ENCODE peak calls at places on chromosomes 2 and 18, in five cellular contexts. K is heart left ventricle, H is upper lobe of left lung, Y is transverse colon, P is right lobe of liver. F is an unnamed sample. For H3K36me3, the result is how much of the 10 kb centered on the place peaks cover.

GRCh38 chr2:157182834-157183396 is 74.6 kb upstream of the GALNT5 start:
- DNase-seq in P (no peak), K (no peak), H (no peak), Y (no peak), F (no peak)

GRCh38 chr2:148042219-148042618 is 21.3 kb downstream of the MBD5 start:
- DNase-seq in P (no peak), Y (no peak), K (no peak), H (no peak), F (no peak)

GRCh38 chr2:232674491-232674890 is 22.6 kb upstream of the GIGYF2 start:
- DNase-seq in H (no peak), P (no peak), Y (no peak), K (no peak), F (no peak)

GRCh38 chr2:103873719-103874359 is 980.1 kb upstream of the POU3F3 start:
- DNase-seq in P (no peak), Y (no peak), H (no peak), K (no peak), F (no peak)

GRCh38 chr18:48922801-48923730 is 27.7 kb downstream of the SMAD7 start:
- DNase-seq in Y (peak), H (peak), K (no peak), P (peak), F (peak)

GRCh38 chr2:233064526-233065199 is 4.5 kb downstream of the INPP5D start:
- DNase-seq in P (peak), H (no peak), Y (no peak), K (no peak), F (peak)

GRCh38 chr2:240955306-240956101 is 42.9 kb upstream of the SNED1 start:
- DNase-seq in H (no peak), P (no peak), Y (no peak), K (no peak), F (no peak)

GRCh38 chr2:23788100-23788499 is 138.8 kb downstream of the ATAD2B start:
- DNase-seq in P (no peak), H (no peak), Y (no peak), K (no peak), F (no peak)

GRCh38 chr2:15844099-15844801 is 96.1 kb upstream of the MYCN start:
- DNase-seq in K (no peak), P (no peak), H (no peak), Y (no peak), F (no peak)

GRCh38 chr2:21757805-21758204 is 634.0 kb downstream of the TDRD15 start:
- DNase-seq in P (no peak), H (no peak), K (peak), Y (no peak), F (no peak)

GRCh38 chr2:227939271-227940027 is 68.0 kb downstream of the DAW1 start:
- DNase-seq in K (peak), H (no peak), P (no peak), Y (no peak), F (no peak)

GRCh38 chr18:56333846-56334245 is 304.5 kb downstream of the TXNL1 start:
- DNase-seq in H (no peak), P (no peak), Y (no peak), K (no peak), F (no peak)

GRCh38 chr18:79521806-79522205 is 126.1 kb downstream of the NFATC1 start:
- DNase-seq in H (no peak), Y (no peak), K (no peak), P (peak), F (peak)

GRCh38 chr18:79518683-79519128 is 123.0 kb downstream of the NFATC1 start:
- DNase-seq in K (no peak), H (no peak), P (peak), Y (no peak), F (no peak)

GRCh38 chr18:79519751-79520472 is 124.2 kb downstream of the NFATC1 start:
- DNase-seq in K (no peak), Y (no peak), P (peak), H (no peak), F (no peak)

GRCh38 chr18:79522451-79523220 is 126.9 kb downstream of the NFATC1 start:
- DNase-seq in K (no peak), H (no peak), Y (peak), P (peak), F (peak)

DNA sequence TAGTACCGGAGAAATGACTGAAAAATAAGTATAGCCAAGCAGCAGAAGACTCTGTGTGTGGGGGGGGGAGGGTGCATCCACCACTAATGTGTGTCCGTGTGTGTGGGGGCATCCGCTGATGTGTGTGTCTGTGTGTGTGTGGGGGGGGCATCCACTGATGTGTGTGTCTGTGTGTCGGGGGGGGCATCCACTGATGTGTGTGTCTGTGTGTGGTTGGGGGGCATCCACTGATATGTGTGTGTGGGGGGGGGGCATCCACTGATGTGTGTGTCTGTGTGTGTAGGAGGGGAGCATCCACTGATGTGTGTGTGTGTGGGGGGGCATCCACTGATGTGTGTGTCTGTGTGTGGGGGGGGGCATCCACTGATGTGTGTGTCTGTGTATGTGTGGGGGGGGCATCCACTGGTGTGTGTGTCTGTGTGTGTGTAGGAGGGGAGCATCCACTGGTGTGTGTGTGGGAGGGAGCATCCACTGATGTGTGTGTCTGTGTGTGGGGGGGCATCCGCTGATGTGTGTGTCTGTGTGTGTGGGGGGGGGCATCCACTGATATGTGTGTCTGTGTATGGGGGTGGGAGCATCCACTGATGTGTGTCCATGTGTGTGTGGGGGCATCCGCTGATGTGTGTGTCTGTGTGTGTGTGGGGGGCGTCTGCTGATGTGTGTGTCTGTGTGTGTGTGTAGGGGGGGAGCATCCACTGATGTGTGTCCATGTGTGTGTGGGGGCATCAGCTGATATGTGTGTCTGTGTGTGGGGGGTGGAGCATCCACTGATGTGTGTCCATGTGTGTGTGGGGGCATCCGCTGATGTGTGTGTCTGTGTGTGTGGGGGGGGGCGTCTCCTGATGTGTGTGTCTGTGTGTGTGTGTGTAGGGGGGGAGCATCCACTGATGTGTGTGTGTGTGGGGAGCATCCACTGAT is 125.0 kb downstream of the NFATC1 start:
- DNase-seq in Y (no peak), K (no peak), H (no peak), P (peak), F (no peak)
- H3K36me3 ChIP-seq in Y (under half), K (under half), H (under half), P (under half), F (under half)

GRCh38 chr2:28381225-28382180 is 11.2 kb upstream of the FOSL2 start:
- DNase-seq in H (no peak), K (no peak), P (no peak), Y (peak), F (no peak)
- TF ChIP-seq CTCF in H (no peak), K (no peak), P (no peak), Y (no peak), F (no peak)

GRCh38 chr2:207902822-207903221 is 122.5 kb downstream of the PLEKHM3 start:
- DNase-seq in H (peak), K (no peak), Y (no peak), P (no peak), F (no peak)
- H3K27ac ChIP-seq in H (no peak), K (no peak), Y (no peak), P (no peak), F (no peak)

DNA sequence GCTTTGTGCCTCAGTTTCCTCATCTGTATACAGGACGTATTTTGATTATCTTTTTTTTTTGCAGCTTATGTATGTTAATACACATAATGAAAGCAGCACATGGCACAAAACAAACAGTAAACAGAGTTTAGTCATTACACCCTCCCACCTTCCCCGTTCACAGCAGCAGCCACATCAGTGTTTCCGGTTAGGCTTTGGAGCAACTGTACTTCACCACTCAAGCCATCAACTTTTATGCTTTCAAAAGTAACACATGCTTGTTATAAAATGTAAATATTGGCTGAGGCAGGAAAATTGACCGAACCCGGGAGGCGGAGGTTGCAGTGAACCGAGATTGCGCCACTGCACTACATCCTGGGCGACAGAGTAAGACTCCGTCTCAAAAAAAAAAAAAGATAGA is 117.3 kb downstream of the MTCL1 start:
- DNase-seq in K (no peak), P (no peak), H (no peak), Y (no peak), F (no peak)
- H3K36me3 ChIP-seq in K (under half), P (under half), H (under half), Y (under half), F (under half)

GRCh38 chr2:154532004-154532403 is 166.5 kb upstream of the KCNJ3 start:
- DNase-seq in Y (no peak), H (no peak), P (no peak), K (no peak), F (no peak)

GRCh38 chr2:154537024-154537423 is 161.5 kb upstream of the KCNJ3 start:
- DNase-seq in P (no peak), Y (no peak), K (no peak), H (no peak), F (no peak)

GRCh38 chr2:154532763-154533162 is 165.7 kb upstream of the KCNJ3 start:
- DNase-seq in H (no peak), K (no peak), P (no peak), Y (no peak), F (no peak)

GRCh38 chr2:154537845-154538244 is 160.7 kb upstream of the KCNJ3 start:
- DNase-seq in Y (no peak), P (no peak), H (no peak), K (peak), F (no peak)

DNA sequence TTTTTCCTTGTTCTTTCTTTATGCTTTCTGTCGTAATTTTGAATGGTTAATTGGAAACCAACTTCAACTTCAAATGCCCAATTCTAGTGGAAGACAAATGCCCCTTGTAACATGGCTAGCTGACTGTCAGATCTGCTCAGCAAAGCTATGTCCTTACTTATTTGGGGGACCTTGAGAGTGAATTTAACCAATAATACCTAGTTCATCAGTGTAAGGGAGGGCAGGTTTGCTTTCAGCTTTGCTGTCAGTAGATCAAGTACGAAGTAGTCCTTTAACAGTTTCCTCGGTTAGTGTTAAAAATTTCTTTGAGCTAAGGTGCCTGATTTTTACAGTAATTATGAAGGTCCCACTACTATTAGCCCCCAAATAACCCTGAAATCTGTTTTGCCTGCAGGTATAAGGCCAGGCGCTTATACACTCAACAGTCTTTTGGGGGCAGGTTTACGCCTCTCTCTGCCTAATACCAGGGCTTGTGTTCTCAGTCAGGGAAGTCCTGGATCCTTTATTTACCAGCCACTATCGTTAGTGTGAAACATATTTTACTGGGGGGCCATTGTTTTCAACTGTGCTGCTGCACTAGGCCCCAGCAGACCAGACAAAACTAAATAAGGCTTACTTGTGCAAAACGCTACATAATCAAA is 165.1 kb upstream of the KCNJ3 start:
- DNase-seq in K (no peak), H (no peak), Y (no peak), P (no peak), F (no peak)
- TF ChIP-seq CTCF in K (no peak), H (no peak), Y (no peak), P (no peak), F (no peak)

GRCh38 chr2:152693033-152693432 is 24.2 kb downstream of the PRPF40A start:
- DNase-seq in K (no peak), Y (no peak), P (no peak), H (no peak), F (no peak)

GRCh38 chr2:152696476-152696875 is 20.8 kb downstream of the PRPF40A start:
- DNase-seq in K (no peak), P (no peak), Y (no peak), H (no peak), F (no peak)

GRCh38 chr2:152695763-152696162 is 21.5 kb downstream of the PRPF40A start:
- DNase-seq in P (no peak), K (no peak), Y (no peak), H (no peak), F (no peak)

GRCh38 chr2:152694161-152694661 is 23.1 kb downstream of the PRPF40A start:
- DNase-seq in H (no peak), K (no peak), P (no peak), Y (no peak), F (no peak)
- H3K27ac ChIP-seq in H (peak), K (no peak), P (peak), Y (peak), F (peak)

GRCh38 chr2:74142340-74142739 is 5.4 kb downstream of the BOLA3 start:
- DNase-seq in H (no peak), K (no peak), Y (no peak), P (no peak), F (no peak)

GRCh38 chr2:74138219-74138951 is 9.3 kb downstream of the BOLA3 start:
- DNase-seq in H (no peak), P (no peak), K (no peak), Y (no peak), F (no peak)

GRCh38 chr2:74138952-74139323 is 8.8 kb downstream of the BOLA3 start:
- DNase-seq in P (no peak), Y (no peak), H (no peak), K (no peak), F (no peak)

GRCh38 chr2:74131901-74132300 is 15.8 kb downstream of the BOLA3 start:
- DNase-seq in H (no peak), Y (no peak), K (no peak), P (no peak), F (no peak)

GRCh38 chr2:74137651-74138050 is 10.1 kb downstream of the BOLA3 start:
- DNase-seq in K (no peak), H (no peak), P (no peak), Y (no peak), F (no peak)
- H3K36me3 ChIP-seq in K (under half), H (under half), P (under half), Y (under half), F (under half)

GRCh38 chr2:172095905-172096660 is 6.6 kb downstream of the DLX2 start:
- DNase-seq in K (no peak), P (no peak), H (no peak), Y (no peak), F (no peak)

GRCh38 chr2:172094319-172095145 is 8.2 kb downstream of the DLX2 start:
- DNase-seq in P (no peak), K (no peak), Y (no peak), H (no peak), F (no peak)

GRCh38 chr2:172093416-172094318 is 8.4 kb downstream of the DLX1 start:
- DNase-seq in H (no peak), P (no peak), K (no peak), Y (no peak), F (no peak)

GRCh38 chr2:172096661-172097547 is 5.8 kb downstream of the DLX2 start:
- DNase-seq in H (no peak), Y (no peak), P (no peak), K (no peak), F (no peak)

DNA sequence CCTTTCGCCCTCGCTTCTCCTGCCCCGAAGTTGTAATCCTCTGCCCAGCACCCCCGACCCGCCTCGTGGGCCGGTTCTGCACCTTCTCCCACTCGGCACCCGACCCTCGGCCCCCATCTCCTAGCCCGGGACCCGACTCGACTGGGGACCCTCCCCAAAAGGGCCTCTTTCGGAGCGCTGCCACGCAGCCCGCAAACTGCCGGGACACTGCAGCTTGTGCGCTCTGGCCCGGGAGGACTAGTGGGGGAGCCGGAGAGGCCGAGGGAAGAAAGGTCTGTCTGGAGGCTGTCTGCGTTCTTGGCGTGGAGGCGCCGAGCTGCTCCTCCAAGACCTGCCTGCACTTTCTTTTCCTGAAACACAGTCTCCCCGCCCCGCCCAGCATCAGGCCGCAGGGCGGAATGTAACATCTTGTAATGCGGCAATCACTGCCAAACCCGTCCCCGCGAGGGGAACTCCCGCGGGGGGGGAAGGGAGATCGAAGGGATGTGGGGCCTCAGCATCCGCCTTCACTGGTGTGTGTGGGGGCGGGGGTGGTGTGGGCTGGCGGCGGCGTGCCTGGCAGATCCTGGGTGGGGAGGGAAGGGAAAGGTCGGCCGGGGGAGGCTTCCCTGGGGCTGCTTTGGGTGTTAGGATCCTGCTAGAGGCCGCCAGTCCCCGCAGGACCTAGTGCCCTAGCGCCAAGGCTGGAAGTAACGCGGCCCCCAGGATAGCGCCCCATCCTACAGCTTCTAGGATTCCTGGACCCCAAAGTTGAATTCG is 7.4 kb downstream of the DLX2 start:
- DNase-seq in P (no peak), H (peak), Y (peak), K (no peak), F (no peak)
- TF ChIP-seq CTCF in P (no peak), H (no peak), Y (no peak), K (no peak), F (no peak)

F was measured in tibial artery.